ENCODE peak calls at places on chromosomes 4 and X, in nine cellular contexts. E, L, H, P, T, G, U, A and R are unnamed samples.

GRCh38 chr4:16083217-16084191 is at the start of gene PROM1:
- DNase-seq in E (no peak), L (peak; percentile 44), H (no peak), P (no peak), T (no peak), G (peak; percentile 88), U (peak; percentile 81), A (peak; percentile 82), R (no peak)

GRCh38 chr4:177728361-177729152 is 286.3 kb upstream of the AGA start:
- DNase-seq in E (no peak), L (peak; percentile 39), H (no peak), P (no peak), T (no peak), G (no peak), U (peak; percentile 57), A (peak; percentile 2), R (no peak)

GRCh38 chr4:24380953-24381506 is 203.3 kb downstream of the DHX15 start:
- DNase-seq in E (no peak), L (no peak), H (no peak), P (no peak), T (no peak), G (no peak), U (no peak), A (no peak), R (no peak)

GRCh38 chrX:153598541-153599191 is at the start of gene CCNQ:
- DNase-seq in E (no peak), L (peak; percentile 1), H (no peak), P (no peak), T (peak; percentile 14), G (no peak), U (peak; percentile 56), A (peak; percentile 44), R (no peak)

GRCh38 chr4:99614491-99614890 is 39.9 kb downstream of the MTTP start:
- DNase-seq in E (no peak), L (no peak), H (no peak), P (no peak), T (no peak), G (no peak), U (no peak), A (no peak), R (no peak)

GRCh38 chrX:49106930-49107329 is 16.6 kb downstream of the GPKOW start:
- DNase-seq in E (no peak), L (no peak), H (no peak), P (no peak), T (peak; percentile 49), G (no peak), U (peak; percentile 48), A (peak; percentile 38), R (peak; percentile 5)

GRCh38 chr4:38091636-38092035 is 131.4 kb downstream of the PTTG2 start:
- DNase-seq in E (no peak), L (no peak), H (no peak), P (no peak), T (peak; percentile 71), G (no peak), U (no peak), A (no peak), R (no peak)

GRCh38 chr4:17765514-17766286 is 15.7 kb downstream of the FAM184B start:
- DNase-seq in E (no peak), L (no peak), H (no peak), P (no peak), T (no peak), G (no peak), U (no peak), A (no peak), R (no peak)

GRCh38 chr4:166498541-166498940 is 625.5 kb downstream of the TLL1 start:
- DNase-seq in E (no peak), L (no peak), H (no peak), P (no peak), T (no peak), G (no peak), U (no peak), A (no peak), R (no peak)

GRCh38 chr4:136864580-136865185 is 667.6 kb downstream of the PCDH18 start:
- DNase-seq in E (peak; percentile 20), L (peak; percentile 76), H (no peak), P (no peak), T (peak; percentile 79), G (peak; percentile 83), U (peak; percentile 74), A (peak; percentile 89), R (peak; percentile 31)

GRCh38 chrX:111830561-111830960 is 45.4 kb upstream of the TRPC5OS start:
- DNase-seq in E (no peak), L (no peak), H (no peak), P (no peak), T (no peak), G (no peak), U (no peak), A (no peak), R (no peak)

GRCh38 chr4:185721949-185722316 is 90.1 kb downstream of the SORBS2 start:
- DNase-seq in E (no peak), L (no peak), H (no peak), P (no peak), T (peak; percentile 74), G (no peak), U (no peak), A (no peak), R (no peak)

GRCh38 chr4:49032440-49033161 is 46.5 kb downstream of the CWH43 start:
- DNase-seq in E (no peak), L (peak; percentile 32), H (no peak), P (peak; percentile 8), T (peak; percentile 24), G (peak; percentile 10), U (peak; percentile 65), A (peak; percentile 37), R (no peak)

GRCh38 chr4:110533940-110534339 is 58.0 kb downstream of the ENPEP start:
- DNase-seq in E (no peak), L (peak; percentile 79), H (no peak), P (no peak), T (peak; percentile 99), G (no peak), U (peak; percentile 63), A (peak; percentile 32), R (peak; percentile 93)

GRCh38 chrX:132853040-132853439 is 105.4 kb downstream of the HS6ST2 start:
- DNase-seq in E (no peak), L (no peak), H (no peak), P (no peak), T (peak; percentile 28), G (no peak), U (no peak), A (no peak), R (no peak)

GRCh38 chrX:9227276-9227675 is 193.3 kb upstream of the FAM9B start:
- DNase-seq in E (no peak), L (no peak), H (no peak), P (no peak), T (peak; percentile 60), G (no peak), U (no peak), A (no peak), R (peak; percentile 17)

GRCh38 chr4:13509442-13509841 is 25.3 kb upstream of the RAB28 start:
- DNase-seq in E (no peak), L (no peak), H (no peak), P (no peak), T (no peak), G (no peak), U (no peak), A (peak; percentile 55), R (no peak)

GRCh38 chr4:41399191-41399590 is 138.8 kb upstream of the LIMCH1 start:
- DNase-seq in E (no peak), L (no peak), H (no peak), P (no peak), T (no peak), G (no peak), U (no peak), A (no peak), R (peak; percentile 20)

GRCh38 chr4:80015407-80016189 is 57.4 kb downstream of the ANTXR2 start:
- DNase-seq in E (no peak), L (no peak), H (no peak), P (no peak), T (no peak), G (no peak), U (no peak), A (no peak), R (no peak)

GRCh38 chr4:181770971-181771370 is 472.2 kb upstream of the TENM3 start:
- DNase-seq in E (no peak), L (no peak), H (no peak), P (no peak), T (no peak), G (no peak), U (no peak), A (no peak), R (no peak)